ENCODE peak calls at places on chromosomes 12 and 14, in five cellular contexts. U, R, P, L and B are unnamed samples. For H3K79me2, the result is how much of the 10 kb centered on the place peaks cover.

GRCh38 chr12:39081910-39082309 is 176.5 kb upstream of the CPNE8 start:
- DNase-seq in U (no peak), R (no peak), P (no peak), L (no peak), B (no peak)

GRCh38 chr12:12319501-12320322 is 30.3 kb downstream of the MANSC1 start:
- DNase-seq in U (no peak), R (peak), P (no peak), L (peak), B (no peak)

GRCh38 chr12:25553083-25553482 is at the start of gene LMNTD1:
- DNase-seq in U (no peak), R (peak), P (peak), L (no peak), B (no peak)

GRCh38 chr14:73242274-73242960 is 5.1 kb downstream of the PAPLN start:
- DNase-seq in U (no peak), R (no peak), P (no peak), L (no peak), B (no peak)

GRCh38 chr14:61860294-61860918 is 98.2 kb downstream of the SNAPC1 start:
- DNase-seq in U (peak), R (peak), P (peak), L (peak), B (no peak)

GRCh38 chr14:21039585-21040369 is 2.4 kb upstream of the RNASE7 start:
- DNase-seq in U (peak), R (peak), P (peak), L (peak), B (peak)

GRCh38 chr12:13243516-13244070 is 47.1 kb downstream of the EMP1 start:
- DNase-seq in U (no peak), R (no peak), P (no peak), L (no peak), B (no peak)

GRCh38 chr12:42590324-42590934 is 883 bp upstream of the PRICKLE1 start:
- DNase-seq in U (peak), R (peak), P (peak), L (no peak), B (peak)

GRCh38 chr12:41190360-41190759 is 2.2 kb downstream of the PDZRN4 start:
- DNase-seq in U (peak), R (peak), P (peak), L (peak), B (no peak)

GRCh38 chr12:29726321-29726692 is 57.4 kb downstream of the TMTC1 start:
- DNase-seq in U (no peak), R (no peak), P (no peak), L (no peak), B (no peak)

GRCh38 chr12:8108808-8109398 is 14.5 kb upstream of the CLEC4A start:
- DNase-seq in U (peak), R (peak), P (peak), L (peak), B (peak)

GRCh38 chr12:79645235-79645630 is 45.5 kb downstream of the PAWR start:
- DNase-seq in U (peak), R (no peak), P (no peak), L (peak), B (no peak)

GRCh38 chr12:15856097-15856982 is 25.8 kb upstream of the STRAP start:
- DNase-seq in U (peak), R (peak), P (peak), L (peak), B (peak)

GRCh38 chr12:27460471-27460978 is 14.0 kb downstream of the SMCO2 start:
- DNase-seq in U (no peak), R (peak), P (peak), L (no peak), B (peak)

GRCh38 chr12:70918321-70918720 is 2.2 kb downstream of the PTPRR start:
- DNase-seq in U (no peak), R (no peak), P (no peak), L (no peak), B (no peak)

GRCh38 chr14:89563503-89563902 is 146.5 kb upstream of the FOXN3 start:
- DNase-seq in U (no peak), R (no peak), P (no peak), L (no peak), B (no peak)

GRCh38 chr12:116982721-116983502 is 72.2 kb downstream of the FBXW8 start:
- DNase-seq in U (no peak), R (peak), P (no peak), L (no peak), B (no peak)

GRCh38 chr14:61864329-61864898 is 102.2 kb downstream of the SNAPC1 start:
- DNase-seq in U (no peak), R (no peak), P (no peak), L (no peak), B (no peak)

GRCh38 chr14:34650786-34651584 is 21.0 kb upstream of the SNX6 start:
- DNase-seq in U (no peak), R (peak), P (peak), L (no peak), B (peak)

GRCh38 chr12:92337128-92337527 is 191.5 kb upstream of the BTG1 start:
- DNase-seq in U (no peak), R (no peak), P (peak), L (no peak), B (no peak)

GRCh38 chr14:46571970-46572369 is 79.6 kb downstream of the RPL10L start:
- DNase-seq in U (no peak), R (peak), P (peak), L (peak), B (no peak)
- H3K4me2 ChIP-seq in U (no peak), R (no peak), P (peak), L (no peak), B (no peak)

DNA sequence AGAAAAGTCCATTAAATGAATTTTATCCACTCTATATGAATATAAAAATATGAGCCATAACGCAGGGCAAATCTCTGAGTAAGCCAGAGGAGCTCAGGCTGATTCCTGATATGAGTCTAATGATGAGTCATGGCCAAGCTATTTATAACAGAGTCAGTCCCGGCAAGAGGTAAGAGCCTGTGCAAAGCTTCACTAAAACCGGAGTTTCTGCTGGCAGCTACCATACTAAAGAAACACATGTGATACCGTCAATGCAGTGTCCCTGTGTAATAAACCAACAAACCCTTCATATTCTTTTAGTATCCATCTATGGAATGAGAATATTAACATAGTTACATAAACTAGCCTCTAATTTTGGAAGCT is 319.4 kb downstream of the KCNC2 start:
- DNase-seq in U (no peak), R (peak), P (peak), L (peak), B (peak)
- H3K27ac ChIP-seq in U (no peak), R (no peak), P (peak), L (no peak), B (peak)

GRCh38 chr12:14367097-14367661 is 1.7 kb downstream of the ATF7IP start:
- DNase-seq in U (no peak), R (peak), P (peak), L (peak), B (no peak)
- H3K79me2 ChIP-seq in U (half or more), R (half or more), P (half or more), L (under half), B (half or more)

GRCh38 chr12:110776410-110776809 is 33.7 kb upstream of the PPP1CC start:
- DNase-seq in U (no peak), R (no peak), P (no peak), L (no peak), B (no peak)
- H3K4me2 ChIP-seq in U (no peak), R (no peak), P (no peak), L (no peak), B (no peak)

DNA sequence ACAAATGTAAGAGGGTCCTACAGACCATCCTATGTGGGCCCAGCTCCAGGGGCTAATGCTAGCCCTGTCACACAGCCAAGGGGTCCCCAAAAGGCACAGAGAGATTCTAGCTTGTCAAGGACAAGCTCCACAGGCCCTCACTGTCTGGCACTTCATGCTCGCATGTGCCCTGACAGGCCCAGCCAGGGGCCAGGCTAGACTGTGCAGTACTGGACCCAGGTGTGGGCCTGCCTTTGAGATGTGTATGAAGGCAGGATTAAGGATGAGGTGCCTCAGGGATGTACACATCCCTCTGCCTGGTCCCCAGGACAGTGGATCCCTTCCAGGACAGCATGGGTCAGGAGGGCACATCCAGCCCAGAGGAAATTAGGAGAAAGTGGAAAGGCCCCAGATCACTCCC is 57.8 kb downstream of the VWF start:
- DNase-seq in U (no peak), R (no peak), P (no peak), L (no peak), B (no peak)
- H3K27ac ChIP-seq in U (no peak), R (no peak), P (no peak), L (no peak), B (no peak)